ENCODE peak calls at places on chromosomes 7 and 10, in five cellular contexts. One of them, this sample, is unnamed.

GRCh38 chr7:156534925-156535324 is 105.6 kb upstream of the RNF32 start:
- DNase-seq in stomach: no peak
- DNase-seq in fibroblast of lung: no peak
- DNase-seq in foreskin fibroblast: no peak
- DNase-seq in left ventricle myocardium inferior: no peak
- DNase-seq in this sample: no peak

GRCh38 chr10:54904833-54905232 is 103.8 kb upstream of the PCDH15 start:
- DNase-seq in stomach: no peak
- DNase-seq in fibroblast of lung: no peak
- DNase-seq in foreskin fibroblast: no peak
- DNase-seq in left ventricle myocardium inferior: no peak
- DNase-seq in this sample: no peak

GRCh38 chr7:128361463-128362441 is at the start of gene PRRT4:
- DNase-seq in stomach: peak; percentile 40
- DNase-seq in fibroblast of lung: no peak
- DNase-seq in foreskin fibroblast: no peak
- DNase-seq in left ventricle myocardium inferior: peak; percentile 43
- DNase-seq in this sample: peak; percentile 38

GRCh38 chr10:7696545-7696944 is 6.6 kb upstream of the ITIH2 start:
- DNase-seq in stomach: peak; percentile 81
- DNase-seq in fibroblast of lung: no peak
- DNase-seq in foreskin fibroblast: no peak
- DNase-seq in left ventricle myocardium inferior: peak; percentile 55
- DNase-seq in this sample: no peak

GRCh38 chr7:18495412-18496335 is at the start of gene HDAC9:
- DNase-seq in stomach: no peak
- DNase-seq in fibroblast of lung: peak; percentile 25
- DNase-seq in foreskin fibroblast: peak; percentile 48
- DNase-seq in left ventricle myocardium inferior: peak; percentile 32
- DNase-seq in this sample: peak; percentile 47

GRCh38 chr10:111126073-111126472 is 49.2 kb downstream of the ADRA2A start:
- DNase-seq in stomach: no peak
- DNase-seq in fibroblast of lung: no peak
- DNase-seq in foreskin fibroblast: no peak
- DNase-seq in left ventricle myocardium inferior: no peak
- DNase-seq in this sample: no peak

GRCh38 chr10:125035136-125035535 is 93.2 kb downstream of the ZRANB1 start:
- DNase-seq in stomach: no peak
- DNase-seq in fibroblast of lung: peak; percentile 95
- DNase-seq in foreskin fibroblast: peak; percentile 90
- DNase-seq in left ventricle myocardium inferior: no peak
- DNase-seq in this sample: no peak

GRCh38 chr7:117949232-117949631 is 76.0 kb upstream of the CTTNBP2 start:
- DNase-seq in stomach: no peak
- DNase-seq in fibroblast of lung: peak; percentile 8
- DNase-seq in foreskin fibroblast: no peak
- DNase-seq in left ventricle myocardium inferior: no peak
- DNase-seq in this sample: no peak

GRCh38 chr7:68217426-68217825 is 1220.8 kb downstream of the TYW1 start:
- DNase-seq in stomach: no peak
- DNase-seq in fibroblast of lung: no peak
- DNase-seq in foreskin fibroblast: no peak
- DNase-seq in left ventricle myocardium inferior: no peak
- DNase-seq in this sample: no peak

GRCh38 chr7:38568497-38568896 is 62.7 kb downstream of the AMPH start:
- DNase-seq in stomach: no peak
- DNase-seq in fibroblast of lung: no peak
- DNase-seq in foreskin fibroblast: no peak
- DNase-seq in left ventricle myocardium inferior: no peak
- DNase-seq in this sample: no peak

DNA sequence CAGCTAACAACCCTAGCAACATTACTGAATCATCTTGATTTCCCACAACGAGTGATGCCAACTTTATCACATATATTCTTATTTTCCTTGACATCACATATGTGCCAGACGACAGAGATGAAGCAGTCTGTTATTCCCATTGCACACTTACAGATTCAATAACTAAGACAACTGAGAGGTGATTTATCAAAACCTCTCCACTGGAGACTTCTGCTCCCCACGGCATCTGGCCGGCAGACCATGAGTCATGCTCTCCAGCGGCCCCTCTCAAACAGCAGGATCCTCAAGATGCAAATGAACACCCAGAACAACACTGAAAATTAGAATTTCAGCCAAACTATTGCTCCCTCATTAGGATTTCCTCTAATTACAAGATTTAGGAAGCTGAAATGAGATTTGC is 57.1 kb downstream of the AMPH start:
- DNase-seq in stomach: no peak
- DNase-seq in fibroblast of lung: no peak
- DNase-seq in foreskin fibroblast: no peak
- DNase-seq in left ventricle myocardium inferior: no peak
- DNase-seq in this sample: no peak
- TF ChIP-seq CTCF in stomach: no peak
- TF ChIP-seq CTCF in fibroblast of lung: no peak
- TF ChIP-seq CTCF in foreskin fibroblast: no peak
- TF ChIP-seq CTCF in left ventricle myocardium inferior: no peak
- TF ChIP-seq CTCF in this sample: no peak

GRCh38 chr10:35780970-35781642 is 139.0 kb upstream of the FZD8 start:
- DNase-seq in stomach: no peak
- DNase-seq in fibroblast of lung: no peak
- DNase-seq in foreskin fibroblast: no peak
- DNase-seq in left ventricle myocardium inferior: no peak
- DNase-seq in this sample: no peak
- TF ChIP-seq CTCF in stomach: no peak
- TF ChIP-seq CTCF in fibroblast of lung: no peak
- TF ChIP-seq CTCF in foreskin fibroblast: peak; percentile 16
- TF ChIP-seq CTCF in left ventricle myocardium inferior: peak; percentile 23
- TF ChIP-seq CTCF in this sample: no peak

DNA sequence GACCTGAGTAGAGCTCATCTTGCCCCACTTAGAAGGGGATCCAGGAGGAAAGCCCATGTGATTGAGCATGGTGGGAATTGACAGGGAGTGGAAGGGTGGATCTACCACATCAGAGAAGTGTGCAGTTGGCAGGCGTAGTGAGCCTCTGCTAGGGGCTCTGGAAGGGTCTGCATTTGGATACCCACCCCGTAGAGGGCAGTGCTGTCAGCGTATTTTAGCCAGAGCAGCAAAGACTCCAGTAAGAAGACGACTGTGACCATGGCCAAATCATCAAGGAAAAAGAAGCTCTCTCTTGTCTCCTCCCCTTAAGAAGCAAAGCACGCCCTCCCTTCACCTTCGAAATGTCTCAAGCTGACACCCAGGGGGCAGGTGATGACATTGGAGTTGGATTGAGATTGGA is 68.8 kb upstream of the INHBA start:
- DNase-seq in stomach: no peak
- DNase-seq in fibroblast of lung: no peak
- DNase-seq in foreskin fibroblast: no peak
- DNase-seq in left ventricle myocardium inferior: no peak
- DNase-seq in this sample: no peak
- TF ChIP-seq CTCF in stomach: no peak
- TF ChIP-seq CTCF in fibroblast of lung: no peak
- TF ChIP-seq CTCF in foreskin fibroblast: no peak
- TF ChIP-seq CTCF in left ventricle myocardium inferior: no peak
- TF ChIP-seq CTCF in this sample: no peak

GRCh38 chr10:43263551-43264323 is 3.1 kb downstream of the RASGEF1A start:
- DNase-seq in stomach: peak; percentile 21
- DNase-seq in fibroblast of lung: no peak
- DNase-seq in foreskin fibroblast: no peak
- DNase-seq in left ventricle myocardium inferior: no peak
- DNase-seq in this sample: no peak
- TF ChIP-seq CTCF in stomach: no peak
- TF ChIP-seq CTCF in fibroblast of lung: peak; percentile 8
- TF ChIP-seq CTCF in foreskin fibroblast: peak; percentile 14
- TF ChIP-seq CTCF in left ventricle myocardium inferior: no peak
- TF ChIP-seq CTCF in this sample: peak; percentile 41

GRCh38 chr7:47988496-47989386 is 9.3 kb upstream of the HUS1 start:
- DNase-seq in stomach: no peak
- DNase-seq in fibroblast of lung: no peak
- DNase-seq in foreskin fibroblast: no peak
- DNase-seq in left ventricle myocardium inferior: no peak
- DNase-seq in this sample: no peak
- TF ChIP-seq CTCF in stomach: no peak
- TF ChIP-seq CTCF in fibroblast of lung: peak; percentile 56
- TF ChIP-seq CTCF in foreskin fibroblast: peak; percentile 50
- TF ChIP-seq CTCF in left ventricle myocardium inferior: peak; percentile 19
- TF ChIP-seq CTCF in this sample: peak; percentile 60

DNA sequence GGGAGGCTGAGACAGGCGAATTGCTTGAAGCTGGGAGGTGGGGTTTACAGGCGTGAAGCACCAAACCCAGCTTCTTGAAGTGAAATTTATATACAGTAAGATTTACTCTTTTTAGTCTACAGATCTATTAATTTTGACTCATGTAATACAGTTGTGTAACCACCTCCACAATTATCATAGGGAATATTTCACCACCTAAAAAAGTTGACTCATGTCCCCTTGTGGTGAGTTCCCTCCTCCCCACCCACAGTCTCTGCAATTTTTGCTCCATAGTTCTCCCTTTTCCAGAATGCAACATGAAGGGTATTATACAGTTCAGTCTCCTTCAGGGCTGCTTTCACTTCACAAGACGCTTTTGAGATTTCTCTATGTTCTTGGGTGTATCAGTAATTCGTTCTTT is 156.8 kb downstream of the FAM107B start:
- DNase-seq in stomach: no peak
- DNase-seq in fibroblast of lung: peak; percentile 43
- DNase-seq in foreskin fibroblast: peak; percentile 40
- DNase-seq in left ventricle myocardium inferior: no peak
- DNase-seq in this sample: no peak
- TF ChIP-seq CTCF in stomach: no peak
- TF ChIP-seq CTCF in fibroblast of lung: peak; percentile 29
- TF ChIP-seq CTCF in foreskin fibroblast: peak; percentile 18
- TF ChIP-seq CTCF in left ventricle myocardium inferior: peak; percentile 15
- TF ChIP-seq CTCF in this sample: no peak

GRCh38 chr7:115840702-115841101 is 189.9 kb downstream of the TFEC start:
- DNase-seq in stomach: no peak
- DNase-seq in fibroblast of lung: no peak
- DNase-seq in foreskin fibroblast: no peak
- DNase-seq in left ventricle myocardium inferior: no peak
- DNase-seq in this sample: no peak

DNA sequence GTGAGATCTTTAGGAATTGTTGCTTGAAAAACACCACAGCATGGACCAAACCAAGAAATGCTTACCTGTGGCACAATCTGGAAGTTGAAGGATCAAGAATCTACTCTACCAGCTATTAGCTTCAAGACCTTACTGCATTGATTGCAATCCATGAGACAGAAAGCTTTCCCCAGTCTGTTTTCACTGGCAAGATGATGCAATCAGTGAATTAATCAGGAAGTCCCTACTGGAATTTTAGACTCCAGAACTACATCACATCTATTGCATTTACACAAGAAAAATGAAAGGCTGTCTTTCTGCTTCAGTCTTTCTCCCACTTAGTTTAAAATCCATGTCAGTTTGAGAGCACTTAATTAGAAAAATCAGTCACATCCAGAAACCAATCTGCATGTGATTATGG is 191.7 kb downstream of the TFEC start:
- DNase-seq in stomach: no peak
- DNase-seq in fibroblast of lung: peak; percentile 72
- DNase-seq in foreskin fibroblast: peak; percentile 34
- DNase-seq in left ventricle myocardium inferior: no peak
- DNase-seq in this sample: no peak
- TF ChIP-seq CTCF in stomach: no peak
- TF ChIP-seq CTCF in fibroblast of lung: no peak
- TF ChIP-seq CTCF in foreskin fibroblast: no peak
- TF ChIP-seq CTCF in left ventricle myocardium inferior: no peak
- TF ChIP-seq CTCF in this sample: no peak

GRCh38 chr10:17375936-17376584 is 78.3 kb downstream of the ST8SIA6 start:
- DNase-seq in stomach: no peak
- DNase-seq in fibroblast of lung: no peak
- DNase-seq in foreskin fibroblast: no peak
- DNase-seq in left ventricle myocardium inferior: no peak
- DNase-seq in this sample: peak; percentile 50
- TF ChIP-seq CTCF in stomach: no peak
- TF ChIP-seq CTCF in fibroblast of lung: peak; percentile 54
- TF ChIP-seq CTCF in foreskin fibroblast: peak; percentile 54
- TF ChIP-seq CTCF in left ventricle myocardium inferior: no peak
- TF ChIP-seq CTCF in this sample: peak; percentile 54

DNA sequence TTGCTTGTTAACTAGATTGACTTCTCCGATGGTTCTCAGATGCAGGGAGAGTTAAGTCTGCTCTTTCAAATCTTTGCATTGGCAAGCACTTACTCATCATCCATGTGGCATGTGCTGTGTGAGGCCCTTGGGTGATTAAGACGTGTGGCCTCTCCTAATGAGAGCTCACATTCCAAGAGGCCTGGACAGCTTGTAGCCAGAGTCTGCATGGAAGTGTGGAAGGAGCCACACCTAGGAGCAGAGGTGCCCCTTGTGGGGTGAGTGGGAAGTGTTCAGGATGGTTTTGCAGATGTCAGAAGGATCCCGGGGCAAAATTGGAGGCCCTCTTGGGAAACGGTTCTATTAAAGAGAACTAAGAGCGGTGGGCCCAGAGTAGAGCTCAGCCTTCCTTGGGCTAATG is 225.9 kb downstream of the PAXIP1 start:
- DNase-seq in stomach: no peak
- DNase-seq in fibroblast of lung: no peak
- DNase-seq in foreskin fibroblast: peak; percentile 1
- DNase-seq in left ventricle myocardium inferior: no peak
- DNase-seq in this sample: no peak
- TF ChIP-seq CTCF in stomach: no peak
- TF ChIP-seq CTCF in fibroblast of lung: no peak
- TF ChIP-seq CTCF in foreskin fibroblast: no peak
- TF ChIP-seq CTCF in left ventricle myocardium inferior: no peak
- TF ChIP-seq CTCF in this sample: no peak

DNA sequence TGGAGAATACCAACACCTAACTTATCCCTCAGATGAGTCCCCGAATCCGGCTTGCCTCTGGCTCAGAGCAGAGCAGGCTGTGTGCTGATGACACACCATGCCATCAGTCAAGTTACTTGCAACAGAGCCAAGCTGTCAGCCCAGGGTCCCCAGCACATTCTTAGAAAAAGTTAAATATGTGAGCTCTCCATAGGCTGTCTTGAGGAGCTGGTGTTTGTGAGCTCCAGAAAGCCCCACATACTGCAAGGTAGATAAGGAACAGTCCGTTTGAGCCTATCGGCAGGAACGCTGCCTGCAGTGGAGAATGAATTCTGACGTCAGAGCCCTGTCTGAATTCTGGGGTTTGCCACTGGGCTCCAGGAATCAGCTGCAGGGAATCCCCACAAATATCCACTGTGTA is 3.8 kb downstream of the SFXN4 start:
- DNase-seq in stomach: no peak
- DNase-seq in fibroblast of lung: peak; percentile 59
- DNase-seq in foreskin fibroblast: peak; percentile 14
- DNase-seq in left ventricle myocardium inferior: no peak
- DNase-seq in this sample: no peak
- TF ChIP-seq CTCF in stomach: no peak
- TF ChIP-seq CTCF in fibroblast of lung: peak; percentile 34
- TF ChIP-seq CTCF in foreskin fibroblast: no peak
- TF ChIP-seq CTCF in left ventricle myocardium inferior: peak; percentile 16
- TF ChIP-seq CTCF in this sample: peak; percentile 25